ENCODE peak calls at places on chromosomes 12 and 14, in seven cellular contexts. N is GM20000, O is glutamatergic neuron, F is B cell, H is brain microvascular endothelial cell, T is WTC11, W is cardiac muscle cell. C is an unnamed sample.

GRCh38 chr14:57388072-57388471 is 2.3 kb upstream of the NAA30 start:
- DNase-seq in T (no peak), N (no peak), W (no peak), H (no peak), F (no peak), O (no peak), C (no peak)

GRCh38 chr12:42696424-42697149 is 107.0 kb upstream of the PRICKLE1 start:
- DNase-seq in N (no peak), O (no peak), F (no peak), T (no peak), W (peak), H (peak), C (no peak)

GRCh38 chr14:105448706-105449111 is 25.9 kb upstream of the CRIP2 start:
- DNase-seq in T (peak), H (peak), F (peak), N (peak), W (peak), O (peak), C (peak)

GRCh38 chr12:27531916-27532315 is 7.9 kb downstream of the PPFIBP1 start:
- DNase-seq in F (no peak), W (peak), T (no peak), H (no peak), O (no peak), N (no peak), C (no peak)

GRCh38 chr12:103769240-103769945 is 71.6 kb downstream of the NT5DC3 start:
- DNase-seq in O (no peak), H (no peak), T (no peak), N (no peak), F (no peak), W (no peak), C (no peak)

GRCh38 chr14:75559451-75560187 is 18.8 kb upstream of the FLVCR2 start:
- DNase-seq in N (peak), W (peak), T (no peak), O (no peak), H (no peak), F (no peak), C (no peak)

GRCh38 chr14:29054119-29054518 is 287.5 kb downstream of the FOXG1 start:
- DNase-seq in T (no peak), H (no peak), F (no peak), W (no peak), N (no peak), O (no peak), C (no peak)

GRCh38 chr12:53492830-53493609 is 6.2 kb downstream of the MAP3K12 start:
- DNase-seq in W (peak), O (peak), N (peak), T (peak), H (peak), F (peak), C (peak)

GRCh38 chr12:111405856-111406473 is at the start of gene SH2B3:
- DNase-seq in O (no peak), H (no peak), F (no peak), W (no peak), T (no peak), N (no peak), C (no peak)

GRCh38 chr14:89444044-89444443 is 27.0 kb upstream of the FOXN3 start:
- DNase-seq in N (peak), H (no peak), O (no peak), F (no peak), T (no peak), W (no peak), C (no peak)

GRCh38 chr12:46699986-46700385 is 125.8 kb downstream of the SLC38A4 start:
- DNase-seq in T (no peak), W (no peak), N (no peak), H (no peak), O (no peak), F (no peak), C (no peak)

GRCh38 chr12:3533703-3534386 is 42.8 kb downstream of the PRMT8 start:
- DNase-seq in F (peak), W (peak), N (no peak), O (no peak), T (no peak), H (peak), C (no peak)

GRCh38 chr12:90940872-90941499 is 14.0 kb downstream of the CCER1 start:
- DNase-seq in N (no peak), W (peak), H (peak), O (no peak), T (no peak), F (no peak), C (peak)
- TF ChIP-seq CTCF in N (peak), W (peak), H (peak), O (peak), T (peak), F (peak), C (peak)

GRCh38 chr14:49881296-49882006 is 11.4 kb upstream of the ARF6 start:
- DNase-seq in H (no peak), T (no peak), O (no peak), F (no peak), W (no peak), N (no peak), C (no peak)

GRCh38 chr14:49876563-49877127 is 16.2 kb upstream of the ARF6 start:
- DNase-seq in O (no peak), F (no peak), W (no peak), T (no peak), N (no peak), H (no peak), C (no peak)

GRCh38 chr14:49882826-49883694 is 9.8 kb upstream of the ARF6 start:
- DNase-seq in O (no peak), W (no peak), F (no peak), H (peak), N (no peak), T (no peak), C (no peak)

GRCh38 chr14:49880267-49881064 is 12.4 kb upstream of the ARF6 start:
- DNase-seq in W (no peak), F (no peak), N (no peak), H (no peak), O (no peak), T (no peak), C (no peak)

GRCh38 chr14:49879683-49880204 is 13.1 kb upstream of the ARF6 start:
- DNase-seq in F (peak), N (peak), H (peak), T (peak), O (peak), W (peak), C (peak)
- TF ChIP-seq CTCF in F (peak), N (peak), H (peak), T (peak), O (peak), W (peak), C (peak)

GRCh38 chr12:120939523-120939922 is 35.4 kb upstream of the SPPL3 start:
- DNase-seq in H (no peak), F (no peak), T (no peak), O (no peak), N (no peak), W (no peak), C (no peak)

GRCh38 chr12:120940799-120941198 is 36.6 kb upstream of the SPPL3 start:
- DNase-seq in W (peak), H (no peak), O (no peak), F (no peak), T (no peak), N (no peak), C (no peak)

GRCh38 chr12:120939954-120940353 is 35.8 kb upstream of the SPPL3 start:
- DNase-seq in H (no peak), W (no peak), F (no peak), O (no peak), N (no peak), T (no peak), C (no peak)

GRCh38 chr12:120936197-120936596 is 32.0 kb upstream of the SPPL3 start:
- DNase-seq in W (no peak), H (no peak), T (no peak), F (no peak), N (no peak), O (no peak), C (no peak)

DNA sequence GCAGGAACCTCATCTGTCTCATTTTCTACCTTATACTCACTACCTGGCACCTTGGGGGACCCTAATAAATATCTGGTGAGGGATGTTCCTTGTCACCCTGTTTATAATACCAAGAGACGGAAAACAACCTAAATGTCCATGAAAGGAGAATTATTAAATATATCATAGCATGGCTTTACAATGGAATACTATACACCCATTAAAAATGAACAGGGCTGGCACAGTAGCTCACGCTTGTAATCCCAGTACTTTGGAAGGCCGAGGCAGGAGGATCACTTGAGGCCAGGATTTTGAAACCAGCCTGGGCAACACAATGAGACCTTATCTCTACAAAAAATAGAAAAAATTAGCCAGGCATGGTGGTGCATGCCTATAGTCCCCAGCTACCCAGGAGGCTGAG is 34.3 kb upstream of the SPPL3 start:
- DNase-seq in F (no peak), H (no peak), N (no peak), O (no peak), T (no peak), W (no peak), C (no peak)
- TF ChIP-seq CTCF in F (no peak), H (no peak), N (no peak), O (no peak), T (no peak), W (no peak), C (no peak)

GRCh38 chr12:79689477-79690155 is 1.1 kb downstream of the PAWR start:
- DNase-seq in W (peak), O (peak), F (peak), T (peak), N (peak), H (peak), C (peak)
- TF ChIP-seq CTCF in W (no peak), O (no peak), F (no peak), T (no peak), N (no peak), H (no peak), C (no peak)

C was measured in GM13977.